ENCODE peak calls at places on chromosomes 11 and 22, in six cellular contexts. R is spleen, K is body of pancreas, Y is uterus, H is ovary, D is H1. C is an unnamed sample. For H3K36me3, the result is how much of the 10 kb centered on the place peaks cover.

GRCh38 chr11:532512-533048 is 2.8 kb downstream of the HRAS start:
- DNase-seq in D (no peak), H (no peak), Y (no peak), R (peak), K (no peak), C (no peak)

GRCh38 chr11:1768141-1768469 is 4.4 kb upstream of the CTSD start:
- DNase-seq in Y (no peak), K (no peak), D (no peak), R (no peak), H (no peak), C (no peak)

GRCh38 chr22:19816372-19817119 is 38.1 kb downstream of the GNB1L start:
- DNase-seq in H (no peak), K (no peak), Y (no peak), D (no peak), R (no peak), C (peak)

GRCh38 chr11:2700415-2701211 is 819 bp upstream of the KCNQ1OT1 start:
- DNase-seq in Y (peak), K (peak), R (peak), D (no peak), H (peak), C (peak)

GRCh38 chr11:17314232-17314547 is 37.4 kb upstream of the NCR3LG1 start:
- DNase-seq in Y (no peak), D (no peak), K (no peak), R (no peak), H (no peak), C (no peak)

GRCh38 chr11:1705121-1706052 is 8.4 kb downstream of the KRTAP5-6 start:
- DNase-seq in D (no peak), H (no peak), K (no peak), Y (no peak), R (peak), C (peak)

GRCh38 chr11:75719639-75720239 is 2.1 kb downstream of the MOGAT2 start:
- DNase-seq in R (no peak), H (no peak), K (no peak), Y (no peak), D (no peak), C (no peak)

GRCh38 chr11:76589477-76589876 is 81.1 kb downstream of the LRRC32 start:
- DNase-seq in H (no peak), K (no peak), R (no peak), Y (no peak), D (no peak), C (no peak)

GRCh38 chr11:133966924-133967598 is 10.3 kb upstream of the IGSF9B start:
- DNase-seq in Y (peak), H (peak), D (no peak), R (peak), K (peak), C (peak)

GRCh38 chr11:2525166-2525861 is 80.5 kb downstream of the KCNQ1 start:
- DNase-seq in Y (peak), K (peak), R (peak), H (peak), D (no peak), C (peak)

GRCh38 chr11:125371451-125371935 is 124.6 kb downstream of the FEZ1 start:
- DNase-seq in K (no peak), H (no peak), R (peak), D (peak), Y (no peak), C (no peak)
- TF ChIP-seq CTCF in K (no peak), H (no peak), R (no peak), D (no peak), Y (no peak), C (no peak)

GRCh38 chr11:119337581-119338317 is 2.9 kb downstream of the C1QTNF5 start:
- DNase-seq in R (peak), K (no peak), D (no peak), Y (peak), H (peak), C (no peak)
- TF ChIP-seq POLR2A in R (no peak), K (no peak), D (no peak), Y (no peak), H (no peak), C (no peak)

DNA sequence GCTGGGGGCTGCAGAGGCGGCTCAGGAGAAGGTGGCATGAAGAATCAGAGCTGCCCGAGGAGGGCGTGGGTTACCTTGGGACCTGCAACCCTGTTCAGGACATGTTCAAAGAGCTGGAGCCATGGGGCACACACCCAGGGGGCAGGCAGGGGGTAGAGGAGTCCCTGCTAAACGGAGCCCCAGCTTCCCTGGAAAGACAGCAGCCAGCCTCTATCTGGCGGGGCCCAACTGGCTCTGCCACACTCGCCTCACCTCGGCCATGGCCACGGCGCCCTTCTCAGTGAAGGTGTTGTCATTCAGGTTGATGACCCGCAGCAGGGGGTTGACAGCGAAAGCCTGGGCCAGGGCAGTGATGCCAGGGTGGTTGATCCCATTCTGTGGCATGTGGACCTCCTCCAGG is 17.0 kb upstream of the CHADL start:
- DNase-seq in K (no peak), H (no peak), D (no peak), Y (no peak), R (no peak), C (no peak)
- H3K36me3 ChIP-seq in K (under half), H (under half), D (half or more), Y (under half), R (half or more), C (under half)

DNA sequence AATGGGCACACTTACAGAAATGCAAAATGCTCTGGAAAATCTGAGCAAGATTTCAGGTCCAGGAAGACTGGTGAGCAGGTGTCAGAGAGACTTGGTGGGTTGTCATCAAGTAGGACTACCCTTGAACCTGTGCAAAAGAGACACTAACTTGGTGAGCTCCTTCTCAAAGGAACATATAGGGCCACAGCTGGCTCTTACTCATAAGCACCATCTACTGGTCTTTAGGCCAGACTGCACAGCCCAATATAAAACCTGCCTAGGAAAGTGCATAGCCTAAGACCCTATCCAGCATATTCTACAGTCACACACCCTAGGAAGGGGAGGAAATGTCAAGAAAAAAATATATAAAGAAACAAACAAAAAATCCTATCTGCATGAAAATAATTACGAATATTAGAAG is 18.2 kb upstream of the OR10W1 start:
- DNase-seq in D (no peak), K (no peak), Y (no peak), H (no peak), R (no peak), C (no peak)
- TF ChIP-seq CTCF in D (peak), K (peak), Y (no peak), H (no peak), R (no peak), C (peak)

GRCh38 chr11:123157995-123158394 is 37.1 kb downstream of the CLMP start:
- DNase-seq in H (no peak), R (no peak), D (no peak), Y (no peak), K (no peak), C (no peak)
- TF ChIP-seq POLR2A in H (no peak), R (no peak), D (no peak), Y (no peak), K (no peak), C (no peak)

DNA sequence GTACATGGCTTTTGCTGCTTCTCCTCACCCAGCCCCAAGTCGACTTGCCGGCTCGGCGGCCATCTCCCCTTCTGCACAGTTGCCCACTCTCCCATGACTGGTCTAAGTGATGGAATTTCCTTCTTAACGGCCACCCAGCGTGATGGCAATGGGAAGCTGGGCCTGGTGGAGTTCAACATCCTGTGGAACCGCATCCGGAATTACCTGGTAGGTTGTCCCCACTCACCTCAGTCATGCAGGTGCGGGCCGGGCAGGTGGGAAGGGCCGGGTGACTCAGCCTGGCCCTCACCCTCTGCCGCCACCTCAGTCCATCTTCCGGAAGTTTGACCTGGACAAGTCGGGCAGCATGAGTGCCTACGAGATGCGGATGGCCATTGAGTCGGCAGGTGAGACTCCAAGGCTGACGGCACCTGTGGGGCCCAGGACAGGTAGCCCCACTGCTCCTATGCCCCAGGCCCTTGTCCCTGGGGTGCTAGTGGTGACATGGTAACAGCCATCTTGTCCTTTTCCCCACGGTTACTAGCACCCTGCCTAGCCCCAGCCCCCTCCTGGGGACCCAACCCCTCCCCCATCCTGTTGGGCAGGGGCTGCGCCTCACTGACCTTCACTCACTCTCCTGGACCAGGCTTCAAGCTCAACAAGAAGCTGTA is 28.1 kb downstream of the CAPN1 start:
- DNase-seq in H (no peak), K (peak), D (no peak), Y (no peak), R (no peak), C (peak)
- H3K36me3 ChIP-seq in H (under half), K (under half), D (under half), Y (under half), R (half or more), C (under half)

DNA sequence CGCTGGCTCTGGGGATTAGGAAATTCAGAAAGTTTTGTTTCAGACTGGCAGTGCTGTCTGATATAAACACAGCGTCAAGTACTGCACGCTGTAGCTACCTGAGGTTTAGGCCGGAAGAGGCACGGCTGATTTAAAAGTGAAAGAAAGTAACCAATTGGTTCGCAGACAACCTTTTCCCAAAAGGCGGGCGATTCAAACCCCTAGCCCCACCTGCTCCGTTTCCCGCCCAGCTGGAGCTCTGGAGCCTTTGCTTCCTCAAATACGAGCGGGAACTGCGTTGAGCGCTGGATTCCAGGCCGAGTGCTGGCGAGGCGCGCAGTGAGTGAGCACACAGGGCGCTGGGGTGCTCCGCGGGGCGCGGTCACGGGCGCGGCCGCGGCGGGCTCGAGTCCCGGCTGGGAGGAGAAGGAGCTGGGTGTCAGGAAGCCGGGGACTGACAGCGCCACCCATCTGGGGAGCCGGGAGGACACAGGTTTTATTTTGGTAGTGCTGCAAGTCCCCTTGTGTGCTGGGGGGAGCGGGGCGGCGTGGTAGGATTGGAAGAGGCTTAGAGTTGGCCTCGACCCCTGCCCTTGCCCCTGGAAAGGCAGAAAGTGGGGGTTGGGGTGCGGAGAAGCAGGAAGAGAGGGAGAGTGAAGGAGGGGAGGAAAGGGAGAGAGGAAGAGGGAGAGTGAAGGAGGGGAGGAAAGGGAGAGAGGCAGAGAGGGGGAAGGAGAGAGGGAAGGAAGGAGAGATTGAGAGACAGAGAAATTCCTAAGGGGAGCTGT is 2.1 kb downstream of the FAM111A start:
- DNase-seq in K (peak), D (peak), R (peak), Y (peak), H (peak), C (peak)
- TF ChIP-seq CTCF in K (no peak), D (peak), R (no peak), Y (no peak), H (no peak), C (no peak)